ENCODE peak calls at places on chromosome 3, in five cellular contexts. E is Calu3, C is progenitor cell of endocrine pancreas, I is NCI-H146, X is substantia nigra. S is an unnamed sample.

GRCh38 chr3:129398803-129399144 is 29.7 kb downstream of the EFCAB12 start:
- DNase-seq in X (no peak), E (peak), C (no peak), I (peak), S (peak)

GRCh38 chr3:152037953-152038352 is 164.5 kb downstream of the SUCNR1 start:
- DNase-seq in C (no peak), I (no peak), E (no peak), X (no peak), S (no peak)

GRCh38 chr3:165406425-165406824 is 210.2 kb upstream of the SLITRK3 start:
- DNase-seq in I (no peak), X (no peak), C (no peak), E (no peak), S (peak)

GRCh38 chr3:64673159-64673715 is 14.6 kb downstream of the ADAMTS9 start:
- DNase-seq in X (no peak), I (no peak), E (no peak), C (no peak), S (no peak)

GRCh38 chr3:53949541-53949940 is 57.9 kb upstream of the SELENOK start:
- DNase-seq in E (no peak), X (no peak), I (peak), C (no peak), S (no peak)

GRCh38 chr3:191774485-191774884 is 313.5 kb downstream of the PYDC2 start:
- DNase-seq in I (no peak), C (no peak), X (no peak), E (no peak), S (peak)

GRCh38 chr3:64454179-64454578 is 228.9 kb upstream of the PRICKLE2 start:
- DNase-seq in C (no peak), X (no peak), E (no peak), I (no peak), S (peak)

GRCh38 chr3:177835008-177835407 is 637.7 kb upstream of the TBL1XR1 start:
- DNase-seq in C (no peak), X (no peak), E (peak), I (peak), S (peak)

GRCh38 chr3:115855911-115856310 is 232.6 kb downstream of the GAP43 start:
- DNase-seq in E (no peak), X (no peak), C (no peak), I (no peak), S (peak)

GRCh38 chr3:13846238-13846637 is 33.6 kb downstream of the WNT7A start:
- DNase-seq in I (no peak), C (no peak), X (no peak), E (no peak), S (no peak)

GRCh38 chr3:66076861-66077495 is 38.3 kb upstream of the MAGI1 start:
- DNase-seq in C (no peak), E (no peak), I (no peak), X (no peak), S (no peak)

GRCh38 chr3:28308196-28308595 is 40.3 kb upstream of the ZCWPW2 start:
- DNase-seq in X (no peak), C (no peak), I (no peak), E (no peak), S (no peak)

GRCh38 chr3:82506204-82506603 is 744.8 kb upstream of the GBE1 start:
- DNase-seq in X (no peak), I (no peak), C (no peak), E (no peak), S (no peak)